ENCODE peak calls at places on chromosomes 3 and 15, in five cellular contexts. E is HepG2, D is H1, U is GM12878, Q is K562. T is an unnamed sample.

GRCh38 chr15:42447599-42447998 is 43.3 kb downstream of the ZNF106 start:
- DNase-seq in E (no peak), D (no peak), U (no peak), Q (no peak), T (no peak)

GRCh38 chr3:11362600-11362999 is 90.4 kb downstream of the ATG7 start:
- DNase-seq in E (peak), D (no peak), U (no peak), Q (no peak), T (peak)

GRCh38 chr3:8324727-8325126 is 176.9 kb upstream of the LMCD1 start:
- DNase-seq in E (peak), D (peak), U (no peak), Q (no peak), T (peak)

GRCh38 chr3:168094580-168094876 is 1.2 kb downstream of the GOLIM4 start:
- DNase-seq in E (no peak), D (no peak), U (no peak), Q (no peak), T (no peak)

GRCh38 chr15:63358296-63359029 is 23.2 kb downstream of the CA12 start:
- DNase-seq in E (no peak), D (no peak), U (no peak), Q (no peak), T (no peak)

GRCh38 chr3:83435173-83435572 is 1523.6 kb upstream of the CADM2 start:
- DNase-seq in E (no peak), D (no peak), U (no peak), Q (no peak), T (no peak)

GRCh38 chr3:45170071-45170470 is 23.9 kb upstream of the CDCP1 start:
- DNase-seq in E (no peak), D (no peak), U (no peak), Q (no peak), T (no peak)

GRCh38 chr15:81294501-81294850 is 29.5 kb downstream of the STARD5 start:
- DNase-seq in E (no peak), D (no peak), U (no peak), Q (no peak), T (no peak)

GRCh38 chr3:183392166-183393034 is 36.0 kb downstream of the MCF2L2 start:
- DNase-seq in E (no peak), D (no peak), U (no peak), Q (no peak), T (no peak)

DNA sequence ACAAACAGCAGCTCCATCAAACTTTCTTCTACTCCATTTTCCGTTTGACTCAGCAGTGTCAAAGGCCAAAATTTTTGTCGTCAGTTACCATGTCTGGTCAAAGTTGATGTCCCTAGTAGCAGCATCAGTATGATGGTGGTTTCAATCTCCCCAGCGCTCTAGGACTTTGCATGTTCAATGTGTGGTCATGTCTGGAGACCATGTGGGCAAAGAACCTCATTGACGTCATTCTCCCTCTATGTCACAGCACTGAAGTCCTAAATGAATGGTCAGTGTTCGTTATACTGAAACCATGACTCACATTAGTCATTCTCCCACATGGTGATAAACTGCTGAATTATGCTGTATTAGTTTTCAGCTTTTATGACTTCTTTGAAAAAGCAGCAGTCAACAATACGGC is 23.2 kb downstream of the SHC4 start:
- DNase-seq in E (no peak), D (no peak), U (peak), Q (no peak), T (no peak)
- TF ChIP-seq GABPA in E (no peak), D (no peak), U (peak), Q (no peak), T (no peak)

GRCh38 chr3:180990494-180990893 is 958 bp upstream of the DNAJC19 start:
- DNase-seq in E (no peak), D (no peak), U (no peak), Q (no peak), T (no peak)
- H3K9ac ChIP-seq in E (no peak), D (no peak), U (no peak), Q (peak), T (peak)

GRCh38 chr15:94110476-94111130 is 120.8 kb upstream of the MCTP2 start:
- DNase-seq in E (peak), D (no peak), U (no peak), Q (no peak), T (no peak)

GRCh38 chr15:94107652-94108051 is 123.7 kb upstream of the MCTP2 start:
- DNase-seq in E (no peak), D (no peak), U (no peak), Q (no peak), T (no peak)

GRCh38 chr15:94100814-94101213 is 130.5 kb upstream of the MCTP2 start:
- DNase-seq in E (no peak), D (no peak), U (no peak), Q (no peak), T (no peak)

GRCh38 chr15:94105760-94106159 is 125.6 kb upstream of the MCTP2 start:
- DNase-seq in E (peak), D (no peak), U (no peak), Q (no peak), T (no peak)
- H2AFZ ChIP-seq in E (no peak), D (no peak), U (no peak), Q (no peak), T (no peak)

DNA sequence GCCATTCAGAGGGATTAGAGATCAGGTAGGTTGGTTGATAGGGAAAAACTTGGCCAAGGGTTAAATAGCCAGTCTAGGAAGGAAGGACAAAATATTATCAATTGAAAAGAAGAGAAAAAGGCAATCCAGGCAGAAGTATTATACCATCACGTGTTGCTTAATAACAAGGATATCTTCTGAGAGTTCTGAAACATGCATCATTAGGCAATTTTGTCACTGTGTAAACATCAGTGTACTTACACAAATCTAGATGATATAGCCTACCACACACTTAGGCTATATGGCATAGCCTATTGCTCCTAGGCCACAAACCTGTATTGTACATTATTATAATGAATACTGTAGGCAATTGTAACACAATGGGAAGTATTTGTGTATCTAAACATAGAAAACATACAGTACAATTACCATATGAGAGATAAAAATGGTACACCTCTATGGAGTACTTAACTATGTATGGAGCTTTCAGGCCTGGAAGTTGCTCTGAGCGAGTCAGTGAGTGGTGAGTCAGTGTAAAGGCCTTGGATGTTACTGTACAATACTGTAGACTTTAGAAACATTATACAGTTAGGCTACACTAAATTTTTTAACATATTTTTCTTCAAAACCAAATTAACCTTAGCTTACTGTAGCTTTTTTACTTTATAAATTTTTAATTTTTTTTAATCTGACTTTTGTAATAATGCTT is 2.7 kb downstream of the TEX55 start:
- DNase-seq in E (no peak), D (no peak), U (no peak), Q (no peak), T (no peak)
- TF ChIP-seq GABPA in E (no peak), D (no peak), U (no peak), Q (no peak), T (no peak)

GRCh38 chr15:53033709-53034108 is 243.6 kb upstream of the ONECUT1 start:
- DNase-seq in E (peak), D (no peak), U (no peak), Q (no peak), T (no peak)

GRCh38 chr15:53037904-53038303 is 247.8 kb upstream of the ONECUT1 start:
- DNase-seq in E (no peak), D (no peak), U (no peak), Q (no peak), T (no peak)

GRCh38 chr15:53034767-53035245 is 244.7 kb upstream of the ONECUT1 start:
- DNase-seq in E (peak), D (no peak), U (no peak), Q (no peak), T (no peak)

GRCh38 chr15:53038542-53038941 is 248.4 kb upstream of the ONECUT1 start:
- DNase-seq in E (no peak), D (no peak), U (no peak), Q (no peak), T (no peak)

DNA sequence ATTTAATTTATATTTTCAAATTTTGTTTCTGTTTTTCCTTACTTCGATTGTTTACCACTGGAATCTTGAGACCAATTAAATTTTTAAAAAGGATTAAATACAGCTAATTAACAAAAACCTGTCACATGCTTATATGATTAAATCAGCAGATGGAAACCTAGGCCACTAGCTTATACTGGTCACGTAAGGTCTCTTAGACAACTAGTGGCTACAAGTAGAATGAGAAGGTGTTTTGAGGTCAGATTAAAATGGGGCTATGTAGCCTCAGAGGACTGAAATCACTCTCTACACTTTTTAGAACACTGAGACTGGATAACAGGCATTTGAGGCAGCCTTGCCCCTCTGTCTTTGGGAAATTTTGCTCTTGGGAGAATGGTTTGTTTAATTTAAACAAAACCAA is 246.5 kb upstream of the ONECUT1 start:
- DNase-seq in E (no peak), D (no peak), U (no peak), Q (no peak), T (no peak)
- H3K9ac ChIP-seq in E (no peak), D (no peak), U (no peak), Q (no peak), T (no peak)

GRCh38 chr3:29426302-29427226 is 145.7 kb downstream of the RBMS3 start:
- DNase-seq in E (no peak), D (no peak), U (no peak), Q (no peak), T (no peak)
- H2AFZ ChIP-seq in E (no peak), D (no peak), U (no peak), Q (no peak), T (no peak)

GRCh38 chr15:52124270-52124878 is 11.8 kb upstream of the BCL2L10 start:
- DNase-seq in E (peak), D (no peak), U (no peak), Q (no peak), T (no peak)
- TF ChIP-seq GABPA in E (no peak), D (no peak), U (no peak), Q (no peak), T (no peak)

T was measured in SK-N-SH.